ENCODE peak calls at places on chromosomes 13 and 19, in six cellular contexts. Z, G, D, A, S and J are unnamed samples. For H3K9me3, the result is how much of the 10 kb centered on the place peaks cover.

GRCh38 chr19:48970923-48971395 is 5.8 kb downstream of the FTL start:
- DNase-seq in G (peak), D (peak), Z (no peak), S (peak), A (peak), J (peak)

GRCh38 chr13:30679483-30680330 is 55.6 kb upstream of the ALOX5AP start:
- DNase-seq in S (no peak), G (peak), A (peak), Z (no peak), D (no peak), J (no peak)

GRCh38 chr19:46607441-46607841 is 6.3 kb downstream of the CALM3 start:
- DNase-seq in Z (no peak), S (no peak), D (peak), G (no peak), A (no peak), J (no peak)

GRCh38 chr13:23510544-23510916 is 59.7 kb upstream of the TNFRSF19 start:
- DNase-seq in G (peak), S (no peak), A (no peak), Z (no peak), D (no peak), J (no peak)

GRCh38 chr19:18414504-18415176 is 4.6 kb upstream of the SSBP4 start:
- DNase-seq in Z (no peak), S (peak), D (no peak), G (no peak), A (no peak), J (no peak)

GRCh38 chr13:29693297-29693945 is 97.9 kb upstream of the SLC7A1 start:
- DNase-seq in D (peak), Z (peak), A (no peak), S (no peak), G (no peak), J (no peak)

GRCh38 chr19:45117167-45117594 is 24.2 kb downstream of the PPP1R37 start:
- DNase-seq in D (no peak), S (no peak), Z (no peak), A (peak), G (no peak), J (no peak)

GRCh38 chr13:89520468-89520867 is 1827.0 kb upstream of the MIR17HG start:
- DNase-seq in A (no peak), G (no peak), D (no peak), S (no peak), Z (no peak), J (no peak)

GRCh38 chr19:13089857-13090507 is 12.7 kb downstream of the LYL1 start:
- DNase-seq in D (no peak), Z (no peak), G (no peak), S (no peak), A (no peak), J (no peak)

GRCh38 chr19:2037676-2038255 is 13.3 kb downstream of the MKNK2 start:
- DNase-seq in A (no peak), Z (no peak), D (no peak), G (no peak), S (no peak), J (no peak)

GRCh38 chr19:2040647-2041435 is 10.2 kb downstream of the MKNK2 start:
- DNase-seq in A (no peak), S (peak), G (no peak), D (no peak), Z (no peak), J (no peak)

GRCh38 chr19:2039959-2040646 is 10.9 kb downstream of the MKNK2 start:
- DNase-seq in D (peak), G (no peak), Z (peak), A (no peak), S (peak), J (no peak)

GRCh38 chr19:2038284-2039081 is 12.6 kb downstream of the MKNK2 start:
- DNase-seq in A (no peak), S (peak), G (no peak), D (no peak), Z (no peak), J (no peak)

GRCh38 chr19:2039082-2039958 is 11.7 kb downstream of the MKNK2 start:
- DNase-seq in A (peak), S (peak), Z (peak), D (peak), G (no peak), J (no peak)
- TF ChIP-seq CTCF in A (no peak), S (no peak), Z (no peak), D (no peak), G (no peak), J (no peak)

GRCh38 chr19:36796714-36796999 is 24.1 kb upstream of the ZNF850 start:
- DNase-seq in A (no peak), S (no peak), Z (no peak), D (no peak), G (no peak), J (no peak)
- H3K4me3 ChIP-seq in A (peak), S (peak), Z (peak), D (peak), G (peak), J (peak)

GRCh38 chr19:51965583-51965982 is 21.1 kb downstream of the ZNF350 start:
- DNase-seq in Z (no peak), D (no peak), A (no peak), S (no peak), G (no peak), J (no peak)
- H3K9me3 ChIP-seq in Z (under half), D (under half), A (under half), S (under half), G (under half), J (half or more)

GRCh38 chr19:34841780-34842179 is 68.8 kb upstream of the ZNF599 start:
- DNase-seq in Z (no peak), D (no peak), S (no peak), A (no peak), G (no peak), J (no peak)

GRCh38 chr19:34837262-34837661 is 64.2 kb upstream of the ZNF599 start:
- DNase-seq in D (peak), A (peak), G (no peak), S (no peak), Z (peak), J (no peak)

GRCh38 chr19:34838248-34838647 is 65.2 kb upstream of the ZNF599 start:
- DNase-seq in D (no peak), A (no peak), Z (no peak), S (no peak), G (peak), J (no peak)

GRCh38 chr19:34835952-34836351 is 62.9 kb upstream of the ZNF599 start:
- DNase-seq in S (no peak), Z (no peak), A (no peak), G (no peak), D (no peak), J (no peak)

GRCh38 chr19:34838753-34839431 is 65.9 kb upstream of the ZNF599 start:
- DNase-seq in A (no peak), S (peak), D (peak), Z (peak), G (peak), J (no peak)
- TF ChIP-seq CTCF in A (no peak), S (peak), D (peak), Z (no peak), G (peak), J (no peak)

DNA sequence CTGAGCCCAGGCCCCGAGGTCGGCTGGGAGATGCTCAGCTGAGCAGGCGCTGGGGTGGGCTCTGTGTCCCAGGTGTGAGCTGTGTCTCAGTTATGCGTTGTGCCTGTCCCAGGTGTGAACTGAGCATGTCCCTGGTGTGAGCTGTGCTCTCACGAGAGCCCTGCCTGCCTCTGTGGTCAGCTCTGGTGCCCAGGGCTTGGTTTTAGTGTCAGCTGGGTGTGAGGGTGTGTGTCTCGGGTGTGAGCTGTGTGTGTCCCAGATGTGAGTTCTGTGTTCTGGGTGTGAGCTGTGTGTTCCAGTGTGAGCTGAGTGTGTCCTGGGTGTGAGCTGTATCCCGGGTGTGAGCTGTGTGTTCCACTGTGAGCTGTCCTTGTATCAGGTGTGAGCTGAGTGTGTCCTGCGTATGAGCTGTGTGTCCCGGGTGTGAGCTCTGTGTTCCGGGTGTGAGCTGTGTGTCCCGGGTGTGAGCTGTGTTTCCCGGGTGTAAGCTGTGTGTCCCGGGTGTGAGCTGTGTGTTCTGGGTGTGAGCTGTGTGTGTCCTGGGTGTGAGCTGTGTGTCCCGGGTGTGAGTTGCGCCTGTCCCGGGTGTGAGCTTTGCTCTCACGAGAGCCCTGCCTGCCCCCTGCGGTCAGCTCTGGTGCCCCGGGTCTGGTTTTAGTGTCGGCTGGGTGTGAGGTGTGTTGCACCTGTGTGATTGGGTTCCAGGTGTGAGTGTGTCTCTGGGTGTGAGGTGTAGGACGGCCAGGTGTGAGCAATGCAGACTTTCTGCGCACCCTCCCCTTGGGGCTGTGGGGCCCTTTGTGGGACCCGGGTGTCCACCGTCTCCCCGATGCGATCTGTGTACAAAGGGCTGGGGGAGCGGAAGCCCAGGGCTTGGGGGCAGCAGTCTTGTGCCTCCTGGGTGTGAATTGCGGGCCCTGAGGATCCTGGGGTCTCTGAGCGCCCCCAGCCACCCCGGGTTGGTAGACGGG is 7.1 kb upstream of the PEAK3 start:
- DNase-seq in Z (no peak), A (no peak), S (no peak), D (no peak), G (no peak), J (no peak)
- H3K4me3 ChIP-seq in Z (no peak), A (no peak), S (no peak), D (no peak), G (no peak), J (peak)

GRCh38 chr19:31597616-31598015 is 248.4 kb upstream of the TSHZ3 start:
- DNase-seq in G (no peak), S (no peak), Z (no peak), A (no peak), D (no peak), J (no peak)
- H3K9me3 ChIP-seq in G (under half), S (under half), Z (under half), A (under half), D (under half), J (under half)

GRCh38 chr19:50542825-50543428 is 25.3 kb downstream of the LRRC4B start:
- DNase-seq in S (no peak), D (no peak), G (no peak), Z (no peak), A (no peak), J (no peak)
- TF ChIP-seq CTCF in S (no peak), D (no peak), G (no peak), Z (no peak), A (no peak), J (no peak)

GRCh38 chr13:103275079-103275478 is 208.9 kb upstream of the SLC10A2 start:
- DNase-seq in G (no peak), S (no peak), D (no peak), Z (no peak), A (no peak), J (no peak)

GRCh38 chr13:103275708-103276107 is 209.5 kb upstream of the SLC10A2 start:
- DNase-seq in D (no peak), S (no peak), A (no peak), G (no peak), Z (no peak), J (no peak)

GRCh38 chr13:103277959-103278673 is 211.9 kb upstream of the SLC10A2 start:
- DNase-seq in G (no peak), Z (no peak), S (no peak), A (no peak), D (no peak), J (no peak)

GRCh38 chr13:103273825-103274224 is 207.6 kb upstream of the SLC10A2 start:
- DNase-seq in G (no peak), S (no peak), Z (no peak), D (no peak), A (no peak), J (no peak)

DNA sequence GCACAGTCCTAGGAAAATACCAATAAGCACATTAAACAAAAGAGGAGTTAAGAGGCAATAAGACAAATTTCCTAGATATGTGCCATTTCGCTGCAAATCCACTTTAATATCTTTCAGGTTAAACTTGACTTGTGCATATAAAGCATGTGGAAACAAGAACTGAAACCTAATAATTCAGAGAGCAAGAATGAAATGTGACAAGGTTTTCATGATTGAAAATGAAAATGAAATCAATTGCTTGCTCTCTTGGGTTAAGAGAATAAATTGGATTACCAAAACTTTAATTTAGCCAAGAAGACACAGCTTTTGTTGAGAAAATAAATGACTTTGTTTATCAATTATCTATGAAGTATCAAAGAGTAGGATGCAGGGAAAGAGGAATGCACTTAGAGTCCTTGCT is 210.9 kb upstream of the SLC10A2 start:
- DNase-seq in Z (no peak), G (no peak), A (no peak), S (no peak), D (no peak), J (no peak)
- H3K4me3 ChIP-seq in Z (no peak), G (no peak), A (no peak), S (no peak), D (no peak), J (no peak)